ENCODE peak calls at places on chromosomes 4 and X, in four cellular contexts. One of them, this sample, is unnamed.

GRCh38 chrX:136168929-136169735 is 21.8 kb downstream of the FHL1 start:
- DNase-seq in putamen: no peak
- DNase-seq in lung: no peak
- DNase-seq in activated gamma-delta T cell treated with Interleukin-2 at 50 U/mL for 16 hours: no peak
- DNase-seq in this sample: no peak

GRCh38 chrX:107935200-107935599 is 47.0 kb downstream of the TEX13B start:
- DNase-seq in putamen: peak
- DNase-seq in lung: no peak
- DNase-seq in activated gamma-delta T cell treated with Interleukin-2 at 50 U/mL for 16 hours: no peak
- DNase-seq in this sample: no peak

GRCh38 chrX:73930300-73930699 is 367.3 kb downstream of the CHIC1 start:
- DNase-seq in putamen: no peak
- DNase-seq in lung: no peak
- DNase-seq in activated gamma-delta T cell treated with Interleukin-2 at 50 U/mL for 16 hours: no peak
- DNase-seq in this sample: no peak

GRCh38 chr4:41358626-41359025 is 101.9 kb downstream of the UCHL1 start:
- DNase-seq in putamen: no peak
- DNase-seq in lung: peak
- DNase-seq in activated gamma-delta T cell treated with Interleukin-2 at 50 U/mL for 16 hours: no peak
- DNase-seq in this sample: no peak

GRCh38 chrX:48631376-48632090 is 34.2 kb downstream of the WDR13 start:
- DNase-seq in putamen: peak
- DNase-seq in lung: peak
- DNase-seq in activated gamma-delta T cell treated with Interleukin-2 at 50 U/mL for 16 hours: peak
- DNase-seq in this sample: peak

GRCh38 chr4:112031712-112032328 is 113.4 kb upstream of the FAM241A start:
- DNase-seq in putamen: peak
- DNase-seq in lung: no peak
- DNase-seq in activated gamma-delta T cell treated with Interleukin-2 at 50 U/mL for 16 hours: no peak
- DNase-seq in this sample: no peak

GRCh38 chrX:2609431-2610238 is 81.5 kb upstream of the CD99 start:
- DNase-seq in putamen: no peak
- DNase-seq in lung: no peak
- DNase-seq in activated gamma-delta T cell treated with Interleukin-2 at 50 U/mL for 16 hours: no peak
- DNase-seq in this sample: no peak

GRCh38 chr4:136864580-136865185 is 667.6 kb downstream of the PCDH18 start:
- DNase-seq in putamen: peak
- DNase-seq in lung: no peak
- DNase-seq in activated gamma-delta T cell treated with Interleukin-2 at 50 U/mL for 16 hours: no peak
- DNase-seq in this sample: no peak

GRCh38 chr4:87978656-87979055 is 3.1 kb downstream of the SPP1 start:
- DNase-seq in putamen: peak
- DNase-seq in lung: no peak
- DNase-seq in activated gamma-delta T cell treated with Interleukin-2 at 50 U/mL for 16 hours: no peak
- DNase-seq in this sample: no peak

GRCh38 chrX:39214380-39215126 is 413.3 kb downstream of the MID1IP1 start:
- DNase-seq in putamen: peak
- DNase-seq in lung: no peak
- DNase-seq in activated gamma-delta T cell treated with Interleukin-2 at 50 U/mL for 16 hours: no peak
- DNase-seq in this sample: no peak

GRCh38 chr4:74764119-74764518 is 30.2 kb downstream of the BTC start:
- DNase-seq in putamen: no peak
- DNase-seq in lung: no peak
- DNase-seq in activated gamma-delta T cell treated with Interleukin-2 at 50 U/mL for 16 hours: no peak
- DNase-seq in this sample: no peak

GRCh38 chr4:8664976-8665375 is 72.4 kb downstream of the CPZ start:
- DNase-seq in putamen: no peak
- DNase-seq in lung: no peak
- DNase-seq in activated gamma-delta T cell treated with Interleukin-2 at 50 U/mL for 16 hours: no peak
- DNase-seq in this sample: no peak

GRCh38 chr4:8285976-8286718 is 16.6 kb downstream of the HTRA3 start:
- DNase-seq in putamen: no peak
- DNase-seq in lung: no peak
- DNase-seq in activated gamma-delta T cell treated with Interleukin-2 at 50 U/mL for 16 hours: no peak
- DNase-seq in this sample: no peak

GRCh38 chrX:130793966-130794365 is 109.0 kb downstream of the ENOX2 start:
- DNase-seq in putamen: no peak
- DNase-seq in lung: no peak
- DNase-seq in activated gamma-delta T cell treated with Interleukin-2 at 50 U/mL for 16 hours: no peak
- DNase-seq in this sample: no peak

GRCh38 chr4:3111461-3111860 is 37.0 kb downstream of the HTT start:
- DNase-seq in putamen: no peak
- DNase-seq in lung: no peak
- DNase-seq in activated gamma-delta T cell treated with Interleukin-2 at 50 U/mL for 16 hours: no peak
- DNase-seq in this sample: no peak

GRCh38 chrX:32929040-32929439 is 282.3 kb downstream of the DMD start:
- DNase-seq in putamen: no peak
- DNase-seq in lung: no peak
- DNase-seq in activated gamma-delta T cell treated with Interleukin-2 at 50 U/mL for 16 hours: no peak
- DNase-seq in this sample: no peak

GRCh38 chr4:140497428-140497775 is 691 bp downstream of the MGAT4D start:
- DNase-seq in putamen: no peak
- DNase-seq in lung: no peak
- DNase-seq in activated gamma-delta T cell treated with Interleukin-2 at 50 U/mL for 16 hours: no peak
- DNase-seq in this sample: no peak

GRCh38 chrX:42821803-42822443 is 44.0 kb upstream of the PPP1R2C start:
- DNase-seq in putamen: no peak
- DNase-seq in lung: no peak
- DNase-seq in activated gamma-delta T cell treated with Interleukin-2 at 50 U/mL for 16 hours: no peak
- DNase-seq in this sample: no peak

This sample was measured in naive thymus-derived CD4-positive, alpha-beta T cell.